ENCODE peak calls at places on chromosomes 12 and 14, in five cellular contexts. I is Calu3; F is lower leg skin; K is ELF-1; W is activated T-helper 1 cell treated with anti-CD3 and anti-CD28 coated beads, Interleukin-12 subunit alpha, Interleukin-12 subunit beta, Interleukin-2, Interleukin-4 antibody, amounts not matched to agents 30 ng/mL and 10 ng/mL and 1 ng/mL, durations not matched to agents 14 hours and 24 hours and 36 hours. X is an unnamed sample.

GRCh38 chr14:72443991-72444431 is 449.9 kb downstream of the DPF3 start:
- DNase-seq in W (peak), F (no peak), K (no peak), I (no peak), X (no peak)

GRCh38 chr12:84198294-84198946 is 714.2 kb downstream of the SLC6A15 start:
- DNase-seq in I (no peak), K (no peak), W (no peak), F (no peak), X (no peak)

GRCh38 chr12:101566318-101566717 is 28.5 kb upstream of the MYBPC1 start:
- DNase-seq in K (peak), W (no peak), F (no peak), I (peak), X (no peak)

GRCh38 chr12:116502989-116503496 is 56.1 kb upstream of the MAP1LC3B2 start:
- DNase-seq in K (no peak), W (no peak), F (no peak), I (peak), X (no peak)

GRCh38 chr14:58131386-58131785 is 20.6 kb downstream of the ARMH4 start:
- DNase-seq in I (no peak), W (no peak), K (no peak), F (no peak), X (no peak)

GRCh38 chr14:95434161-95434560 is 82.3 kb downstream of the SYNE3 start:
- DNase-seq in I (no peak), W (no peak), K (no peak), F (no peak), X (no peak)

GRCh38 chr12:92585106-92585775 is 117.5 kb upstream of the PLEKHG7 start:
- DNase-seq in K (no peak), I (no peak), W (no peak), F (no peak), X (no peak)

GRCh38 chr12:99029502-99030271 is 384.6 kb downstream of the APAF1 start:
- DNase-seq in F (no peak), I (no peak), K (no peak), W (no peak), X (no peak)

GRCh38 chr12:12898911-12899511 is 7.6 kb downstream of the GPRC5A start:
- DNase-seq in W (no peak), F (no peak), I (no peak), K (no peak), X (no peak)

GRCh38 chr12:18752280-18752920 is 14.5 kb downstream of the CAPZA3 start:
- DNase-seq in K (peak), I (no peak), F (no peak), W (no peak), X (no peak)

GRCh38 chr12:42213023-42213422 is 25.0 kb downstream of the YAF2 start:
- DNase-seq in F (no peak), W (no peak), I (no peak), K (peak), X (no peak)

GRCh38 chr12:40314927-40315326 is 90.1 kb downstream of the LRRK2 start:
- DNase-seq in K (no peak), I (no peak), F (no peak), W (no peak), X (no peak)

GRCh38 chr12:92530706-92531105 is 172.1 kb upstream of the PLEKHG7 start:
- DNase-seq in I (no peak), K (no peak), F (no peak), W (no peak), X (no peak)

GRCh38 chr14:97580923-97581495 is 783.8 kb downstream of the VRK1 start:
- DNase-seq in K (peak), W (no peak), F (no peak), I (no peak), X (no peak)

GRCh38 chr12:107091381-107091780 is 2.0 kb downstream of the CRY1 start:
- DNase-seq in F (no peak), I (peak), K (no peak), W (no peak), X (no peak)

GRCh38 chr12:80352476-80352875 is 91.6 kb upstream of the PTPRQ start:
- DNase-seq in K (no peak), I (no peak), F (no peak), W (no peak), X (no peak)

GRCh38 chr14:88266474-88266873 is 56.6 kb downstream of the KCNK10 start:
- DNase-seq in I (no peak), K (no peak), F (no peak), W (no peak), X (no peak)

GRCh38 chr12:124155711-124156110 is 139.2 kb upstream of the RFLNA start:
- DNase-seq in F (no peak), I (no peak), K (no peak), W (no peak), X (no peak)

GRCh38 chr12:85280138-85280983 is at the start of gene ALX1:
- DNase-seq in W (no peak), K (peak), F (no peak), I (peak), X (peak)

GRCh38 chr12:67772276-67773169 is 124.0 kb downstream of the DYRK2 start:
- DNase-seq in I (no peak), K (peak), W (no peak), F (no peak), X (no peak)

GRCh38 chr14:38042356-38042755 is 165.3 kb upstream of the SSTR1 start:
- DNase-seq in W (no peak), F (no peak), I (no peak), K (peak), X (no peak)

GRCh38 chr12:104670439-104671406 is 214.0 kb downstream of the CHST11 start:
- DNase-seq in W (no peak), F (peak), K (no peak), I (peak), X (no peak)

GRCh38 chr12:121096199-121096798 is 36.4 kb upstream of the P2RX7 start:
- DNase-seq in F (no peak), W (no peak), I (no peak), K (no peak), X (no peak)

GRCh38 chr12:39966251-39966650 is 139.6 kb downstream of the SLC2A13 start:
- DNase-seq in F (no peak), W (no peak), I (no peak), K (no peak), X (no peak)

GRCh38 chr12:49899921-49900320 is 3.8 kb downstream of the FAIM2 start:
- DNase-seq in F (no peak), K (no peak), I (no peak), W (no peak), X (no peak)

GRCh38 chr12:98696036-98696646 is 51.1 kb downstream of the APAF1 start:
- DNase-seq in F (no peak), W (no peak), K (no peak), I (no peak), X (no peak)

GRCh38 chr12:64088431-64089349 is 133.4 kb downstream of the KICS2 start:
- DNase-seq in F (peak), K (peak), W (no peak), I (peak), X (peak)

GRCh38 chr14:35365130-35366047 is 39.2 kb downstream of the NFKBIA start:
- DNase-seq in K (peak), I (peak), W (peak), F (peak), X (peak)

GRCh38 chr14:76546426-76547221 is 170.7 kb downstream of the ESRRB start:
- DNase-seq in F (no peak), K (peak), W (no peak), I (peak), X (no peak)

GRCh38 chr12:91142184-91142583 is 30.9 kb upstream of the LUM start:
- DNase-seq in K (no peak), W (no peak), F (no peak), I (no peak), X (no peak)

GRCh38 chr12:26678697-26679660 is 154.0 kb downstream of the ITPR2 start:
- DNase-seq in K (no peak), W (no peak), F (no peak), I (no peak), X (no peak)

GRCh38 chr12:2172486-2173214 is 119.9 kb downstream of the CACNA1C start:
- DNase-seq in I (no peak), W (no peak), K (no peak), F (no peak), X (no peak)